ENCODE peak calls at places on chromosomes 16 and 17, in five cellular contexts. S is left lung; D is activated T-cell treated with anti-CD3 and anti-CD28 coated beads, Interleukin-2, amount 50 U/mL, for 72 hours; X is pancreas; J is upper lobe of left lung. R is an unnamed sample.

GRCh38 chr17:19958023-19958422 is 19.6 kb downstream of the AKAP10 start:
- ATAC-seq in S (peak; percentile 89), D (no peak), X (peak; percentile 56), J (peak; percentile 84), R (peak; percentile 99)

GRCh38 chr16:69741519-69741918 is 13.2 kb downstream of the NOB1 start:
- ATAC-seq in S (no peak), D (no peak), X (peak; percentile 8), J (no peak), R (peak; percentile 17)

GRCh38 chr16:3190949-3191353 is 2.9 kb downstream of the OR1F1 start:
- ATAC-seq in S (no peak), D (peak; percentile 16), X (no peak), J (no peak), R (no peak)

GRCh38 chr17:67413399-67413798 is 36.3 kb downstream of the PITPNC1 start:
- ATAC-seq in S (no peak), D (no peak), X (no peak), J (no peak), R (no peak)

GRCh38 chr17:35016369-35016768 is 36.1 kb downstream of the LIG3 start:
- ATAC-seq in S (no peak), D (no peak), X (no peak), J (no peak), R (no peak)

GRCh38 chr16:87227651-87228015 is 89.6 kb downstream of the C16orf95 start:
- ATAC-seq in S (peak; percentile 47), D (no peak), X (no peak), J (peak; percentile 17), R (no peak)

GRCh38 chr17:8964801-8965393 is 610 bp downstream of the PIK3R5 start:
- ATAC-seq in S (peak; percentile 49), D (peak; percentile 59), X (peak; percentile 24), J (peak; percentile 67), R (no peak)

GRCh38 chr16:85610059-85610445 is 3.1 kb upstream of the GSE1 start:
- ATAC-seq in S (no peak), D (no peak), X (no peak), J (no peak), R (peak; percentile 1)

GRCh38 chr16:11955713-11956123 is 9.3 kb upstream of the TNFRSF17 start:
- ATAC-seq in S (peak; percentile 70), D (no peak), X (no peak), J (no peak), R (peak; percentile 96)

GRCh38 chr17:28047806-28048205 is 5.3 kb downstream of the NLK start:
- ATAC-seq in S (no peak), D (no peak), X (no peak), J (no peak), R (no peak)

GRCh38 chr16:87404764-87405625 is 12.9 kb downstream of the MAP1LC3B start:
- ATAC-seq in S (no peak), D (peak; percentile 22), X (no peak), J (peak; percentile 31), R (no peak)

GRCh38 chr16:89253548-89254287 is 36.2 kb downstream of the ZNF778 start:
- ATAC-seq in S (no peak), D (no peak), X (no peak), J (no peak), R (no peak)

GRCh38 chr16:71712501-71712900 is 12.0 kb downstream of the PHLPP2 start:
- ATAC-seq in S (no peak), D (no peak), X (no peak), J (no peak), R (no peak)

GRCh38 chr17:28864991-28865849 is 10.4 kb downstream of the ERAL1 start:
- ATAC-seq in S (no peak), D (no peak), X (peak; percentile 41), J (no peak), R (no peak)

GRCh38 chr16:12078405-12079245 is 102.1 kb downstream of the SNX29 start:
- ATAC-seq in S (peak; percentile 86), D (no peak), X (no peak), J (peak; percentile 81), R (no peak)

GRCh38 chr16:31064882-31065461 is 9.1 kb downstream of the ZNF668 start:
- ATAC-seq in S (peak; percentile 82), D (no peak), X (peak; percentile 67), J (peak; percentile 58), R (peak; percentile 87)

GRCh38 chr17:80779961-80780380 is 211.7 kb upstream of the CHMP6 start:
- ATAC-seq in S (peak; percentile 75), D (no peak), X (peak; percentile 30), J (peak; percentile 61), R (peak; percentile 65)

GRCh38 chr17:34291721-34292348 is 6.3 kb downstream of the CCL11 start:
- ATAC-seq in S (peak; percentile 83), D (peak; percentile 27), X (no peak), J (no peak), R (no peak)

GRCh38 chr16:10876799-10877341 is at the start of gene CIITA:
- ATAC-seq in S (peak; percentile 24), D (peak; percentile 75), X (peak; percentile 58), J (peak; percentile 56), R (peak; percentile 78)

GRCh38 chr16:86033016-86033474 is 134.1 kb downstream of the IRF8 start:
- ATAC-seq in S (peak; percentile 47), D (no peak), X (no peak), J (no peak), R (no peak)

GRCh38 chr17:45706033-45706432 is 78.1 kb upstream of the CRHR1 start:
- ATAC-seq in S (no peak), D (no peak), X (no peak), J (no peak), R (no peak)

GRCh38 chr16:23122107-23122506 is 27.1 kb downstream of the USP31 start:
- ATAC-seq in S (no peak), D (no peak), X (no peak), J (no peak), R (no peak)

GRCh38 chr16:78528265-78528664 is 428.8 kb downstream of the WWOX start:
- ATAC-seq in S (no peak), D (no peak), X (no peak), J (no peak), R (no peak)

GRCh38 chr16:82603784-82604411 is 22.9 kb upstream of the CDH13 start:
- ATAC-seq in S (peak; percentile 73), D (no peak), X (peak; percentile 75), J (peak; percentile 52), R (peak; percentile 99)

GRCh38 chr16:57115148-57115503 is 22.7 kb downstream of the CPNE2 start:
- ATAC-seq in S (no peak), D (no peak), X (no peak), J (no peak), R (peak; percentile 31)

GRCh38 chr16:88905563-88905962 is 39.1 kb upstream of the PABPN1L start:
- ATAC-seq in S (no peak), D (peak; percentile 36), X (peak; percentile 5), J (no peak), R (peak; percentile 14)

GRCh38 chr16:74575805-74576643 is 30.9 kb downstream of the GLG1 start:
- ATAC-seq in S (no peak), D (no peak), X (no peak), J (no peak), R (no peak)

GRCh38 chr16:88769617-88770458 is 15.2 kb downstream of the PIEZO1 start:
- ATAC-seq in S (peak; percentile 49), D (peak; percentile 44), X (peak; percentile 60), J (peak; percentile 70), R (peak; percentile 11)

GRCh38 chr17:42068979-42069378 is 18.6 kb upstream of the C17orf113 start:
- ATAC-seq in S (no peak), D (no peak), X (no peak), J (no peak), R (no peak)

GRCh38 chr17:45061606-45062205 is 589 bp downstream of the NMT1 start:
- ATAC-seq in S (no peak), D (no peak), X (no peak), J (no peak), R (no peak)

GRCh38 chr17:4879591-4879990 is 19.7 kb upstream of the C17orf107 start:
- ATAC-seq in S (peak; percentile 27), D (no peak), X (no peak), J (peak; percentile 4), R (no peak)